ENCODE peak calls at places on chromosomes 5 and 9, in six cellular contexts. G, I, F, B, N and U are unnamed samples.

GRCh38 chr9:37909326-37909725 is 5.4 kb upstream of the SLC25A51 start:
- DNase-seq in G (no peak), B (no peak), N (no peak), F (no peak), I (no peak), U (no peak)

GRCh38 chr9:98230354-98230753 is 25.1 kb downstream of the TBC1D2 start:
- DNase-seq in N (no peak), G (no peak), I (no peak), B (no peak), F (peak), U (no peak)

GRCh38 chr9:133657120-133657661 is 21.0 kb downstream of the DBH start:
- DNase-seq in I (no peak), F (no peak), B (peak), N (no peak), G (no peak), U (no peak)

GRCh38 chr5:131735393-131735792 is 61.4 kb downstream of the FNIP1 start:
- DNase-seq in G (no peak), I (no peak), B (no peak), N (no peak), F (no peak), U (no peak)

GRCh38 chr9:16030513-16031185 is 477.8 kb downstream of the CCDC171 start:
- DNase-seq in F (peak), N (no peak), G (no peak), B (no peak), I (peak), U (no peak)

GRCh38 chr5:164203581-164204225 is 698.3 kb downstream of the MAT2B start:
- DNase-seq in F (peak), B (no peak), N (no peak), I (peak), G (no peak), U (no peak)

GRCh38 chr5:95717439-95717838 is 13.7 kb upstream of the RHOBTB3 start:
- DNase-seq in N (no peak), F (no peak), I (no peak), G (no peak), B (no peak), U (no peak)

GRCh38 chr5:143629871-143630658 is 181.9 kb upstream of the HMHB1 start:
- DNase-seq in I (no peak), B (no peak), G (no peak), N (no peak), F (peak), U (no peak)

GRCh38 chr9:93094294-93095204 is 1.5 kb upstream of the CARD19 start:
- DNase-seq in N (no peak), F (no peak), I (no peak), G (no peak), B (peak), U (no peak)

GRCh38 chr9:38318755-38319495 is 73.6 kb upstream of the ALDH1B1 start:
- DNase-seq in B (no peak), F (no peak), N (no peak), G (no peak), I (no peak), U (no peak)

GRCh38 chr9:8907863-8908262 is 1108.3 kb upstream of the DMAC1 start:
- DNase-seq in B (no peak), G (no peak), N (no peak), F (no peak), I (no peak), U (no peak)

GRCh38 chr9:104866186-104866585 is 61.8 kb downstream of the ABCA1 start:
- DNase-seq in F (peak), I (no peak), G (no peak), B (peak), N (no peak), U (no peak)

GRCh38 chr9:113446323-113446740 is 17.2 kb upstream of the RGS3 start:
- DNase-seq in F (peak), B (no peak), N (no peak), I (peak), G (no peak), U (no peak)

GRCh38 chr5:132807163-132807838 is 5.8 kb upstream of the SOWAHA start:
- DNase-seq in F (no peak), G (no peak), I (no peak), B (no peak), N (no peak), U (no peak)
- TF ChIP-seq CTCF in F (no peak), G (no peak), I (no peak), B (no peak), N (no peak), U (no peak)

GRCh38 chr5:98770158-98770910 is 3.1 kb upstream of the RGMB start:
- DNase-seq in F (peak), N (peak), G (no peak), B (peak), I (no peak), U (no peak)

GRCh38 chr5:98768160-98769005 is 5.1 kb upstream of the RGMB start:
- DNase-seq in I (peak), B (peak), F (peak), G (peak), N (no peak), U (no peak)

GRCh38 chr5:98767563-98767962 is 5.9 kb upstream of the RGMB start:
- DNase-seq in G (no peak), N (no peak), B (no peak), I (no peak), F (no peak), U (no peak)

GRCh38 chr5:98769256-98770157 is 4.0 kb upstream of the RGMB start:
- DNase-seq in I (peak), B (peak), N (no peak), G (no peak), F (peak), U (no peak)

DNA sequence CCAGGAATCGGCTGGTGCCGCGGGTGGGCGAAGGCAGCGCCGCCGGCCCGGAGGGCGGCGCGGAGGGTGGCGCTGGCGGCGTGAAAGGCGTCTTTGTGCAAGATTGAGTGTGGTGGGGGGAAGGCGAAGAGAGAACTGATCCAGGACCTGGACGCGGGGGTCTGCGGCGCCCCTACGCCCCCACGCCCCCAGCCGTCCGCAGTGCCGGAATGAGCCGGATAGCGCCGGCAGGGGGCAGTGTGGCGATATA is 4.5 kb upstream of the RGMB start:
- DNase-seq in I (no peak), B (no peak), N (peak), G (peak), F (peak), U (no peak)
- H3K27ac ChIP-seq in I (peak), B (no peak), N (peak), G (no peak), F (no peak), U (peak)

GRCh38 chr9:111034146-111034545 is 4.1 kb downstream of the LPAR1 start:
- DNase-seq in G (no peak), N (no peak), I (no peak), F (no peak), B (no peak), U (no peak)

GRCh38 chr9:111036946-111037743 is 1.1 kb downstream of the LPAR1 start:
- DNase-seq in F (peak), N (no peak), B (no peak), G (no peak), I (peak), U (no peak)

GRCh38 chr9:111034573-111035539 is 3.4 kb downstream of the LPAR1 start:
- DNase-seq in I (no peak), F (peak), B (no peak), G (no peak), N (no peak), U (no peak)

GRCh38 chr9:111037744-111038335 is 430 bp downstream of the LPAR1 start:
- DNase-seq in F (peak), I (peak), G (no peak), B (no peak), N (peak), U (no peak)

GRCh38 chr9:111036068-111036789 is 2.0 kb downstream of the LPAR1 start:
- DNase-seq in G (no peak), N (peak), B (peak), I (peak), F (peak), U (no peak)
- TF ChIP-seq CTCF in G (no peak), N (peak), B (peak), I (peak), F (peak), U (peak)

DNA sequence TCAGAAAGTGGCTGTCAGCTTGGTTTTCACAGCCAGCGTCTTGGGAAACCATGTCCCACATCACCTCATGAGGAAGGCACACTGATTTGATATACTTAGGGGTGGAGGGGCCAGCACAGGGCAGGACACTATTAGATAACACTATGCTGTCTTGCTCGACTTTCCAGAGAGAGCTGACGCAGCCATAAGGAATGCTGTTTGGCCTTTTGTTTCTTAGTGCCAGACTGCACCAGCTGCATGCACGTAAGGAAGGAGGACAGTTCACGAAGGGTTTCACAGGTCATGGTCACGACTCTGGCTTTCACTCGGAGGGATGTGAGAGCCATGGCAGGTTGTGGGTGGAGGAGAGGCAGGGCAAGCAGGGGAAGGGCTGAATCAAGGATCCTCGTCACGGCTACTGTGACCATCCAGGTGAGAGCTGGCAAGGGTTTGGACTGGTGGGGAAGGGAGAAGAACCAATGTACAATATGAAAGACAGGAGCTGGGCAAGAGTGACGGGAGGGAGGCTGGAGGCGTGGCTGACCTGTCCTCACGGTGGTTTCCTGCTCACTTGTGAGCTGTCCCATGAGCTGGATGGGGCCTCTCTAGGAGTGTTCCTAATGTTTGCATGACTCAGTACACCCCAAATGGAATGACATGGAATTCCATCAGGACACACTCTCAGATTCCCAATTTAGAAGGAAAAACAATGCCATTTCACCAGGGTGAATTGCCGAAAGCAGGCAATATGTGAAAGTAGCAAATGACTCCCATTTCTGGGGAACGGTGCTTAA is 61.7 kb downstream of the OTULIN start:
- DNase-seq in G (no peak), I (peak), N (no peak), F (peak), B (no peak), U (no peak)
- H3K27ac ChIP-seq in G (no peak), I (peak), N (peak), F (no peak), B (no peak), U (no peak)